ENCODE peak calls at places on chromosome 11, in eight cellular contexts. W, V, N, U, Z, T, L and I are unnamed samples.

GRCh38 chr11:68002575-68002942 is 1.3 kb downstream of the UNC93B1 start:
- DNase-seq in T (no peak), N (peak; percentile 52), U (no peak), V (no peak), W (no peak), Z (no peak), L (no peak), I (no peak)

GRCh38 chr11:100612766-100613165 is 74.3 kb upstream of the ARHGAP42 start:
- DNase-seq in U (no peak), Z (no peak), W (no peak), L (no peak), V (no peak), N (no peak), T (no peak), I (no peak)

GRCh38 chr11:92550411-92550810 is 325.8 kb downstream of the FAT3 start:
- DNase-seq in L (no peak), V (no peak), N (no peak), U (no peak), T (no peak), Z (no peak), W (no peak), I (no peak)

GRCh38 chr11:90434858-90435257 is 212.0 kb upstream of the CHORDC1 start:
- DNase-seq in Z (no peak), T (peak; percentile 77), N (no peak), U (no peak), V (no peak), L (no peak), W (no peak), I (no peak)

GRCh38 chr11:65821107-65821506 is 12.7 kb upstream of the SNX32 start:
- DNase-seq in L (no peak), W (no peak), N (no peak), Z (no peak), T (no peak), V (no peak), U (no peak), I (no peak)

GRCh38 chr11:23730307-23730998 is 766.4 kb upstream of the LUZP2 start:
- DNase-seq in N (no peak), V (no peak), U (no peak), W (no peak), L (no peak), T (peak; percentile 31), Z (no peak), I (no peak)

GRCh38 chr11:45929486-45930030 is 7.1 kb downstream of the LARGE2 start:
- DNase-seq in U (no peak), T (no peak), N (no peak), W (no peak), L (no peak), V (no peak), Z (no peak), I (no peak)

GRCh38 chr11:118434553-118435232 is 1.6 kb upstream of the KMT2A start:
- DNase-seq in U (no peak), N (peak; percentile 35), V (peak; percentile 65), W (peak; percentile 25), Z (peak; percentile 59), L (peak; percentile 80), T (peak; percentile 22), I (peak; percentile 35)

GRCh38 chr11:65911682-65912568 is 6.9 kb downstream of the C11orf68 start:
- DNase-seq in N (peak; percentile 80), W (peak; percentile 79), U (no peak), T (no peak), V (no peak), Z (no peak), L (peak; percentile 83), I (no peak)

GRCh38 chr11:108825381-108825780 is 160.5 kb downstream of the DDX10 start:
- DNase-seq in L (no peak), N (no peak), T (no peak), W (no peak), Z (no peak), V (no peak), U (no peak), I (no peak)

GRCh38 chr11:74696932-74697687 is 34.1 kb downstream of the CHRDL2 start:
- DNase-seq in W (peak; percentile 92), U (peak; percentile 91), V (no peak), T (peak; percentile 74), Z (peak; percentile 82), N (peak; percentile 80), L (peak; percentile 86), I (peak; percentile 62)

GRCh38 chr11:124823512-124824376 is 23.5 kb upstream of the MSANTD2 start:
- DNase-seq in N (no peak), L (no peak), V (no peak), Z (no peak), U (no peak), W (no peak), T (peak; percentile 63), I (no peak)

GRCh38 chr11:100774859-100775258 is 87.8 kb downstream of the ARHGAP42 start:
- DNase-seq in L (no peak), T (no peak), U (no peak), Z (no peak), W (no peak), V (no peak), N (no peak), I (no peak)

GRCh38 chr11:36532908-36533601 is 23.0 kb upstream of the TRAF6 start:
- DNase-seq in T (peak; percentile 12), Z (no peak), W (no peak), U (no peak), L (no peak), V (no peak), N (no peak), I (no peak)

GRCh38 chr11:95242202-95242989 is 11.4 kb upstream of the SESN3 start:
- DNase-seq in W (no peak), T (no peak), N (no peak), U (no peak), Z (no peak), V (no peak), L (no peak), I (no peak)
- H3K4me3 ChIP-seq in W (no peak overlapping the region), T (no peak overlapping the region), N (no peak overlapping the region), U (no peak overlapping the region), Z (no peak overlapping the region), V (no peak overlapping the region), L (no peak overlapping the region), I (no peak overlapping the region)

GRCh38 chr11:61528114-61528513 is 19.6 kb downstream of the LRRC10B start:
- DNase-seq in T (no peak), L (no peak), W (no peak), V (no peak), U (no peak), Z (no peak), N (no peak), I (no peak)
- H3K9me3 ChIP-seq in T (peaks cover 2% of the 10 kb centered on the region), L (no peaks in the 10 kb centered on the region), W (no peaks in the 10 kb centered on the region), V (no peaks in the 10 kb centered on the region), U (no peaks in the 10 kb centered on the region), Z (no peaks in the 10 kb centered on the region), N (no peaks in the 10 kb centered on the region), I (no peaks in the 10 kb centered on the region)

GRCh38 chr11:110312670-110313069 is 16.3 kb upstream of the RDX start:
- DNase-seq in U (no peak), T (no peak), L (no peak), W (no peak), Z (no peak), V (no peak), N (no peak), I (no peak)
- H3K4me3 ChIP-seq in U (no peak overlapping the region), T (no peak overlapping the region), L (no peak overlapping the region), W (no peak overlapping the region), Z (no peak overlapping the region), V (no peak overlapping the region), N (no peak overlapping the region), I (no peak overlapping the region)

DNA sequence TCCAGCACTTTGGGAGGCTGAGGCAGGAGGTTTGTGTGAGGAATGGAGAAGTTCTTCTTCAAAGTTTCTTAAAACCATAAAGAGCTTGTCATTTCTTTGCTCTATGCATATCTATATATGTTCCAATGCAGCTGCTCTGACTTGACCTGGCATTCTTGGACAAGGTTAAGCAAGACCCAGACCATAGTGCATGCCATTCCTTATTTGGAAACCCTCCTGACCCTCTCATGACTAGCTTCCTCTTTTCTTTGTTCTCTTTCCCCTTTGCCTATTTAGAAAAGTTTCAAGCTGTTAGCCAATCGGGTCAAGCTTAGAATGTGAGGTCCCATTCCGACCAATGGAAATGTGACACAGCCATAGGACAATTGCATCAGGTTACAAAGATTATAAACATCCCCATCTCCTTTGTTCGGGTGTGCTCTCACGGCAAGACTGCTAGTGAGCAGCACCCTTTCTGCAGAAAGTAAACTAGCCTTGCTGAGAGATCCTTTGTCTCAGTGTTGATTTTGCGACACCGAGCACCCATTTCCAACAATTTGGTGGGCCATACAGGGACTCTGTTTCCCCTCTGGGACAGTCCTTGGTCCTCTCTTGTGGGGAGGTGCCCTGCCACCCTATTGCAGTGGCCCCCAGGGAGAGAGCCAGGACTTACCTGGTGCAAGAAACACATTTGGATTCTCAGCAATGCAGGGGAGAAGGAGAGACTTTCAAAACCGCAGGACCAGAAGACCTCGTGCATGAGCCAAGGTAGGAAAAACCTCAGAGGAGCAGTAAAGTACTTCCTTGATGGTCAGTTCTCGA is 39.9 kb upstream of the ANO1 start:
- DNase-seq in L (peak; percentile 47), T (peak; percentile 61), U (no peak), W (no peak), N (no peak), V (no peak), Z (no peak), I (no peak)
- H3K9me3 ChIP-seq in L (no peaks in the 10 kb centered on the region), T (peaks cover 18% of the 10 kb centered on the region), U (peaks cover 39% of the 10 kb centered on the region), W (no peaks in the 10 kb centered on the region), N (peaks cover 30% of the 10 kb centered on the region), V (peaks cover 3% of the 10 kb centered on the region), Z (no peaks in the 10 kb centered on the region), I (no peaks in the 10 kb centered on the region)